ENCODE peak calls at places on chromosomes 4 and X, in seven cellular contexts. One of them, this sample, is unnamed.
A peak's percentile ranks its signal among the peaks of the same experiment; 100 is the strongest.

GRCh38 chr4:48375651-48376291 is 34.4 kb downstream of the SLAIN2 start:
- DNase-seq in GM23248: peak; percentile 80
- DNase-seq in cardiac muscle cell: no peak
- DNase-seq in body of pancreas: peak; percentile 25
- DNase-seq in tibial nerve: no peak
- DNase-seq in vagina: no peak
- DNase-seq in lower lobe of right lung: no peak
- DNase-seq in this sample: peak; percentile 80

GRCh38 chr4:73452953-73453700 is 17.1 kb downstream of the AFP start:
- DNase-seq in body of pancreas: no peak
- DNase-seq in vagina: no peak
- DNase-seq in GM23248: no peak
- DNase-seq in tibial nerve: no peak
- DNase-seq in lower lobe of right lung: no peak
- DNase-seq in cardiac muscle cell: peak; percentile 8
- DNase-seq in this sample: peak; percentile 69

GRCh38 chr4:139942284-139942683 is 211.7 kb downstream of the MAML3 start:
- DNase-seq in tibial nerve: no peak
- DNase-seq in vagina: no peak
- DNase-seq in cardiac muscle cell: peak; percentile 43
- DNase-seq in GM23248: no peak
- DNase-seq in lower lobe of right lung: no peak
- DNase-seq in body of pancreas: no peak
- DNase-seq in this sample: no peak

GRCh38 chrX:22652596-22652995 is 347.2 kb upstream of the DDX53 start:
- DNase-seq in tibial nerve: no peak
- DNase-seq in cardiac muscle cell: peak; percentile 53
- DNase-seq in vagina: no peak
- DNase-seq in GM23248: peak; percentile 42
- DNase-seq in body of pancreas: peak; percentile 10
- DNase-seq in lower lobe of right lung: no peak
- DNase-seq in this sample: no peak

GRCh38 chrX:46777971-46778810 is 19.3 kb upstream of the SLC9A7 start:
- DNase-seq in vagina: no peak
- DNase-seq in GM23248: peak; percentile 54
- DNase-seq in lower lobe of right lung: no peak
- DNase-seq in body of pancreas: no peak
- DNase-seq in tibial nerve: no peak
- DNase-seq in cardiac muscle cell: no peak
- DNase-seq in this sample: no peak

GRCh38 chrX:10158279-10158939 is 1.6 kb downstream of the CLCN4 start:
- DNase-seq in GM23248: peak; percentile 48
- DNase-seq in lower lobe of right lung: no peak
- DNase-seq in vagina: no peak
- DNase-seq in tibial nerve: no peak
- DNase-seq in body of pancreas: no peak
- DNase-seq in cardiac muscle cell: peak; percentile 42
- DNase-seq in this sample: no peak

GRCh38 chr4:106297636-106298035 is 18.4 kb downstream of the TBCK start:
- DNase-seq in GM23248: no peak
- DNase-seq in vagina: no peak
- DNase-seq in lower lobe of right lung: no peak
- DNase-seq in cardiac muscle cell: no peak
- DNase-seq in body of pancreas: no peak
- DNase-seq in tibial nerve: no peak
- DNase-seq in this sample: no peak

GRCh38 chrX:92247076-92247475 is 467.9 kb downstream of the PCDH11X start:
- DNase-seq in body of pancreas: no peak
- DNase-seq in lower lobe of right lung: no peak
- DNase-seq in GM23248: peak; percentile 3
- DNase-seq in tibial nerve: no peak
- DNase-seq in cardiac muscle cell: no peak
- DNase-seq in vagina: no peak
- DNase-seq in this sample: peak; percentile 65

GRCh38 chr4:95106408-95106928 is 348.7 kb downstream of the BMPR1B start:
- DNase-seq in tibial nerve: no peak
- DNase-seq in lower lobe of right lung: no peak
- DNase-seq in GM23248: peak; percentile 27
- DNase-seq in body of pancreas: no peak
- DNase-seq in vagina: no peak
- DNase-seq in cardiac muscle cell: no peak
- DNase-seq in this sample: no peak

GRCh38 chr4:152643153-152644035 is 36.4 kb downstream of the TMEM154 start:
- DNase-seq in tibial nerve: no peak
- DNase-seq in vagina: no peak
- DNase-seq in cardiac muscle cell: no peak
- DNase-seq in lower lobe of right lung: peak; percentile 70
- DNase-seq in GM23248: no peak
- DNase-seq in body of pancreas: peak; percentile 17
- DNase-seq in this sample: no peak

GRCh38 chr4:10607206-10607605 is 77.4 kb downstream of the CLNK start:
- DNase-seq in body of pancreas: no peak
- DNase-seq in tibial nerve: no peak
- DNase-seq in lower lobe of right lung: no peak
- DNase-seq in vagina: no peak
- DNase-seq in cardiac muscle cell: no peak
- DNase-seq in GM23248: no peak
- DNase-seq in this sample: no peak

GRCh38 chr4:41146716-41147506 is 67.4 kb downstream of the APBB2 start:
- DNase-seq in tibial nerve: peak; percentile 59
- DNase-seq in vagina: no peak
- DNase-seq in cardiac muscle cell: no peak
- DNase-seq in lower lobe of right lung: no peak
- DNase-seq in GM23248: peak; percentile 88
- DNase-seq in body of pancreas: peak; percentile 28
- DNase-seq in this sample: no peak

GRCh38 chrX:7706032-7706431 is 136.9 kb upstream of the VCX start:
- DNase-seq in GM23248: peak; percentile 19
- DNase-seq in tibial nerve: no peak
- DNase-seq in lower lobe of right lung: no peak
- DNase-seq in cardiac muscle cell: no peak
- DNase-seq in vagina: no peak
- DNase-seq in body of pancreas: no peak
- DNase-seq in this sample: no peak

GRCh38 chr4:104971458-104971857 is 175.2 kb upstream of the TET2 start:
- DNase-seq in body of pancreas: no peak
- DNase-seq in cardiac muscle cell: no peak
- DNase-seq in tibial nerve: no peak
- DNase-seq in vagina: no peak
- DNase-seq in GM23248: no peak
- DNase-seq in lower lobe of right lung: no peak
- DNase-seq in this sample: peak; percentile 95

GRCh38 chr4:165874072-165874798 is 1.2 kb downstream of the TLL1 start:
- DNase-seq in lower lobe of right lung: no peak
- DNase-seq in vagina: no peak
- DNase-seq in cardiac muscle cell: peak; percentile 24
- DNase-seq in tibial nerve: no peak
- DNase-seq in body of pancreas: no peak
- DNase-seq in GM23248: no peak
- DNase-seq in this sample: peak; percentile 22

GRCh38 chrX:148282504-148282903 is 217.9 kb upstream of the AFF2 start:
- DNase-seq in cardiac muscle cell: no peak
- DNase-seq in GM23248: no peak
- DNase-seq in lower lobe of right lung: no peak
- DNase-seq in tibial nerve: no peak
- DNase-seq in body of pancreas: no peak
- DNase-seq in vagina: no peak
- DNase-seq in this sample: no peak

GRCh38 chr4:156732634-156733033 is 239.0 kb downstream of the PDGFC start:
- DNase-seq in cardiac muscle cell: no peak
- DNase-seq in lower lobe of right lung: no peak
- DNase-seq in tibial nerve: no peak
- DNase-seq in vagina: no peak
- DNase-seq in GM23248: peak; percentile 33
- DNase-seq in body of pancreas: no peak
- DNase-seq in this sample: peak; percentile 20

GRCh38 chr4:158496030-158496741 is 25.5 kb upstream of the RXFP1 start:
- DNase-seq in lower lobe of right lung: peak; percentile 65
- DNase-seq in GM23248: peak; percentile 4
- DNase-seq in vagina: no peak
- DNase-seq in body of pancreas: peak; percentile 28
- DNase-seq in tibial nerve: no peak
- DNase-seq in cardiac muscle cell: peak; percentile 59
- DNase-seq in this sample: no peak

GRCh38 chr4:2451821-2452785 is 16.8 kb upstream of the RNF4 start:
- DNase-seq in lower lobe of right lung: no peak
- DNase-seq in vagina: no peak
- DNase-seq in tibial nerve: no peak
- DNase-seq in body of pancreas: no peak
- DNase-seq in GM23248: no peak
- DNase-seq in cardiac muscle cell: no peak
- DNase-seq in this sample: no peak

GRCh38 chrX:141652315-141652714 is 46.2 kb downstream of the SPANXD start:
- DNase-seq in lower lobe of right lung: no peak
- DNase-seq in body of pancreas: no peak
- DNase-seq in tibial nerve: no peak
- DNase-seq in vagina: no peak
- DNase-seq in cardiac muscle cell: no peak
- DNase-seq in GM23248: no peak
- DNase-seq in this sample: peak; percentile 67

GRCh38 chr4:104941661-104942062 is 205.0 kb upstream of the TET2 start:
- DNase-seq in vagina: no peak
- DNase-seq in body of pancreas: no peak
- DNase-seq in tibial nerve: no peak
- DNase-seq in GM23248: no peak
- DNase-seq in cardiac muscle cell: no peak
- DNase-seq in lower lobe of right lung: no peak
- DNase-seq in this sample: peak; percentile 53

GRCh38 chr4:73619351-73619750 is 885 bp downstream of the RASSF6 start:
- DNase-seq in lower lobe of right lung: no peak
- DNase-seq in vagina: no peak
- DNase-seq in cardiac muscle cell: no peak
- DNase-seq in GM23248: no peak
- DNase-seq in tibial nerve: no peak
- DNase-seq in body of pancreas: no peak
- DNase-seq in this sample: no peak

GRCh38 chrX:9310596-9310995 is 154.3 kb upstream of the TBL1X start:
- DNase-seq in body of pancreas: no peak
- DNase-seq in tibial nerve: no peak
- DNase-seq in GM23248: peak; percentile 67
- DNase-seq in vagina: no peak
- DNase-seq in cardiac muscle cell: no peak
- DNase-seq in lower lobe of right lung: no peak
- DNase-seq in this sample: peak; percentile 7

GRCh38 chrX:154721155-154721554 is 29.7 kb downstream of the GAB3 start:
- DNase-seq in GM23248: no peak
- DNase-seq in tibial nerve: no peak
- DNase-seq in lower lobe of right lung: no peak
- DNase-seq in vagina: no peak
- DNase-seq in body of pancreas: no peak
- DNase-seq in cardiac muscle cell: no peak
- DNase-seq in this sample: no peak
- H3K4me1 ChIP-seq in GM23248: no peaks in the 10 kb centered on the region
- H3K4me1 ChIP-seq in tibial nerve: no peaks in the 10 kb centered on the region
- H3K4me1 ChIP-seq in lower lobe of right lung: peaks cover 42% of the 10 kb centered on the region
- H3K4me1 ChIP-seq in vagina: no peaks in the 10 kb centered on the region
- H3K4me1 ChIP-seq in body of pancreas: no peaks in the 10 kb centered on the region
- H3K4me1 ChIP-seq in cardiac muscle cell: no peaks in the 10 kb centered on the region
- H3K4me1 ChIP-seq in this sample: no peaks in the 10 kb centered on the region

DNA sequence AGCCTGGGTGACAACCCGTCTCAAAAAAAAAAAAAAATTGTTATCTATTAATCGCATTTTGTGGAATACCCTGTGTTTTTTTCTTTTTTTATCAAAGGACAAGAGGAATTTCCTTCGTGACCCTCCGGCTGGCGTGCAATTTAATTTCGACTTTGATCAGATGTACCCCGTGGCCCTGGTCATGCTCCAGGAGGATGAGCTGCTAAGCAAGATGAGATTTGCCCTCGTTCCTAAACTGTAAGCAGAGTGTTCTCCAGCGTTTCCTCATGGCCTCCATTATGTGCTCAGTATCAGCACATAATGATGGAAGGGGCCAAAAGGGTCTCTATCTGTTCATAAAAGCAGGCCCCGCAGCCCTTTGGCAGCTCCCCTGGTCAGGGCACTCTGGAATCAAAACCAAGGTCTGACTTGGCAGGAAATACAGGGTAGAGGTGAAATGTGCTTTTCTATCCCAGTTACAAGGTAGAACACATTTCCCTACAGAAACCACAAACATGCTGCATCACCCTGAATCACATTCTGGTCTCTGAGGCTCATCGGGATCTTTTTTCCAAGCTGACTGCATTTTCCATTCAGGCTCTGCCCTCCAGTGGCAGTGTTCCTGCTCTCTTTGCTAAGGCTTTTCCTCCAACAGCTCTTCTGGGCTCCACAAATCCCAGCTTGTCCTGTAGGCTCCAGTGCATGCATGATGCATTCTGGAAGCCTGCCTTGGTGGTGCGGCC is 24.4 kb downstream of the SYAP1 start:
- DNase-seq in vagina: no peak
- DNase-seq in cardiac muscle cell: no peak
- DNase-seq in tibial nerve: no peak
- DNase-seq in GM23248: peak; percentile 80
- DNase-seq in lower lobe of right lung: no peak
- DNase-seq in body of pancreas: no peak
- DNase-seq in this sample: peak; percentile 62
- H3K27ac ChIP-seq in vagina: no peak overlapping the region
- H3K27ac ChIP-seq in cardiac muscle cell: no peak overlapping the region
- H3K27ac ChIP-seq in tibial nerve: no peak overlapping the region
- H3K27ac ChIP-seq in GM23248: peak overlapping the region; percentile 80
- H3K27ac ChIP-seq in lower lobe of right lung: no peak overlapping the region
- H3K27ac ChIP-seq in body of pancreas: no peak overlapping the region
- H3K27ac ChIP-seq in this sample: no peak overlapping the region

DNA sequence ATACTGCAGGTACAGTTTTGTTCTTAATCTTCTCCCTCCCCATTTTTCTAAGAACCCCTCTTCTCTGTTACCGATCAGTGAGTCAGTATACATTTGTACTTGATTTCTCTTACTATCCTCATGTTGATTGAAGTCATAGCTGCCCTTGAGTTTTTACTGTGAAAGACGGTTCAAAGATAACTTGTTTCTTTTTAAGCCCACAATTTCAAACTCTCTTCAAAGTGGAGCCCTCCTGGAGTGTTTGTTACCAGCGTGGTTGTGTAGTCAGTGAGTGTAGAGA is 7.9 kb downstream of the PPP1R3F start:
- DNase-seq in cardiac muscle cell: no peak
- DNase-seq in tibial nerve: no peak
- DNase-seq in GM23248: no peak
- DNase-seq in vagina: no peak
- DNase-seq in lower lobe of right lung: no peak
- DNase-seq in body of pancreas: no peak
- DNase-seq in this sample: no peak
- H3K4me1 ChIP-seq in cardiac muscle cell: no peaks in the 10 kb centered on the region
- H3K4me1 ChIP-seq in tibial nerve: peaks cover 3% of the 10 kb centered on the region
- H3K4me1 ChIP-seq in GM23248: no peaks in the 10 kb centered on the region
- H3K4me1 ChIP-seq in vagina: peaks cover 13% of the 10 kb centered on the region
- H3K4me1 ChIP-seq in lower lobe of right lung: peaks cover 13% of the 10 kb centered on the region
- H3K4me1 ChIP-seq in body of pancreas: peaks cover 26% of the 10 kb centered on the region
- H3K4me1 ChIP-seq in this sample: no peaks in the 10 kb centered on the region

DNA sequence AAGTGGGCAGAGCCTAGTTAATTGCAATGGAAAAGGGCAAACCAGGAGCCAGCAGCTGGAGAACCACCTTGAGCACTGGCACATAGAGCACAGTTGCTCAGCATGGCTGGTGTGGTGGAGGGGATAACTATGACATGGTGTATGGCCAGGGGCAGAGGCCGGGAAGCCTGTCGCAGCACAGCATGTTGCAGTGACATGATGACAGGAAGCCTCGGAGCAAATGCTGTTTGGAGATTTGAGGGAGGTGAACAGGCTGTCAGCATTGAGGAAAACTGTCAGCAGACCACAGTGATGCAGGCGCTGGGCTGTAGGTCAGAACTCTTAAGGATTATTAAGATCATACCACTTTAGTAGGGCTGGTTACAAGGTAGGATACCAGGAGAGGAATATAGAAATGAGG is 228.7 kb downstream of the CBR4 start:
- DNase-seq in tibial nerve: no peak
- DNase-seq in lower lobe of right lung: no peak
- DNase-seq in body of pancreas: no peak
- DNase-seq in cardiac muscle cell: peak; percentile 61
- DNase-seq in vagina: no peak
- DNase-seq in GM23248: no peak
- DNase-seq in this sample: no peak
- H3K27ac ChIP-seq in tibial nerve: no peak overlapping the region
- H3K27ac ChIP-seq in lower lobe of right lung: no peak overlapping the region
- H3K27ac ChIP-seq in body of pancreas: no peak overlapping the region
- H3K27ac ChIP-seq in cardiac muscle cell: peak overlapping the region; percentile 59
- H3K27ac ChIP-seq in vagina: no peak overlapping the region
- H3K27ac ChIP-seq in GM23248: no peak overlapping the region
- H3K27ac ChIP-seq in this sample: no peak overlapping the region